ENCODE peak calls at places on chromosomes 11 and 22, in five cellular contexts. R is mesendoderm, S is cardiac septum, P is GM23338, D is GM23248. N is an unnamed sample.

GRCh38 chr11:129192150-129192549 is at the start of gene ARHGAP32:
- DNase-seq in S (no peak), R (peak), D (no peak), P (no peak), N (no peak)

GRCh38 chr11:115716080-115716479 is 211.9 kb upstream of the CADM1 start:
- DNase-seq in S (no peak), R (no peak), P (no peak), D (no peak), N (no peak)

GRCh38 chr11:33899383-33900037 is 7.6 kb upstream of the LMO2 start:
- DNase-seq in S (peak), D (peak), P (no peak), R (peak), N (no peak)

GRCh38 chr11:64745219-64745522 is 1.2 kb upstream of the RASGRP2 start:
- DNase-seq in D (no peak), R (no peak), S (peak), P (peak), N (peak)

GRCh38 chr11:3942160-3942955 is 86.9 kb downstream of the STIM1 start:
- DNase-seq in R (no peak), D (no peak), S (no peak), P (no peak), N (no peak)

GRCh38 chr11:68436985-68437926 is 23.3 kb upstream of the PPP6R3 start:
- DNase-seq in P (no peak), D (peak), R (peak), S (peak), N (no peak)

GRCh38 chr22:48171294-48171693 is 1408.8 kb downstream of the TBC1D22A start:
- DNase-seq in S (no peak), P (no peak), R (no peak), D (no peak), N (no peak)

GRCh38 chr11:13826505-13827278 is 135.8 kb upstream of the SPON1 start:
- DNase-seq in P (no peak), R (no peak), S (no peak), D (peak), N (no peak)

GRCh38 chr22:36433318-36434231 is 45.8 kb upstream of the MYH9 start:
- DNase-seq in D (no peak), P (peak), R (no peak), S (no peak), N (no peak)

GRCh38 chr11:116776522-116776984 is 3.8 kb upstream of the BUD13 start:
- DNase-seq in S (no peak), P (no peak), R (no peak), D (no peak), N (no peak)

GRCh38 chr11:923691-924405 is 1.8 kb upstream of the AP2A2 start:
- DNase-seq in P (no peak), D (peak), R (no peak), S (no peak), N (no peak)

GRCh38 chr11:101264303-101264702 is 134.7 kb upstream of the PGR start:
- DNase-seq in R (no peak), S (no peak), P (no peak), D (no peak), N (no peak)

GRCh38 chr11:46475041-46475925 is 83.7 kb upstream of the CHRM4 start:
- DNase-seq in S (no peak), R (no peak), P (no peak), D (no peak), N (no peak)

GRCh38 chr11:69683764-69684333 is 8.7 kb upstream of the LTO1 start:
- DNase-seq in P (peak), S (peak), D (peak), R (peak), N (peak)